ENCODE peak calls at places on chromosomes 1 and 21, in four cellular contexts. One of them, this sample, is unnamed.

GRCh38 chr1:116990612-116991151 is 10.9 kb upstream of the CD101 start:
- DNase-seq in activated CD4-positive, alpha-beta T cell treated with anti-CD3 and anti-CD28 coated beads for 48 hours: no peak
- DNase-seq in hippocampal formation: no peak
- DNase-seq in foreskin keratinocyte: peak; percentile 37
- DNase-seq in this sample: no peak

GRCh38 chr1:9573723-9574122 is 15.0 kb upstream of the TMEM201 start:
- DNase-seq in activated CD4-positive, alpha-beta T cell treated with anti-CD3 and anti-CD28 coated beads for 48 hours: no peak
- DNase-seq in hippocampal formation: no peak
- DNase-seq in foreskin keratinocyte: no peak
- DNase-seq in this sample: no peak

GRCh38 chr21:38965910-38966504 is 160.3 kb downstream of the ETS2 start:
- DNase-seq in activated CD4-positive, alpha-beta T cell treated with anti-CD3 and anti-CD28 coated beads for 48 hours: no peak
- DNase-seq in hippocampal formation: no peak
- DNase-seq in foreskin keratinocyte: peak; percentile 29
- DNase-seq in this sample: no peak

GRCh38 chr1:152440635-152441471 is 26.8 kb upstream of the CRNN start:
- DNase-seq in activated CD4-positive, alpha-beta T cell treated with anti-CD3 and anti-CD28 coated beads for 48 hours: peak; percentile 76
- DNase-seq in hippocampal formation: peak; percentile 38
- DNase-seq in foreskin keratinocyte: peak; percentile 61
- DNase-seq in this sample: peak; percentile 38

GRCh38 chr1:163747261-163747660 is 425.5 kb downstream of the NUF2 start:
- DNase-seq in activated CD4-positive, alpha-beta T cell treated with anti-CD3 and anti-CD28 coated beads for 48 hours: no peak
- DNase-seq in hippocampal formation: no peak
- DNase-seq in foreskin keratinocyte: peak; percentile 62
- DNase-seq in this sample: no peak

GRCh38 chr1:244353572-244354091 is 98.1 kb downstream of the ADSS2 start:
- DNase-seq in activated CD4-positive, alpha-beta T cell treated with anti-CD3 and anti-CD28 coated beads for 48 hours: peak; percentile 22
- DNase-seq in hippocampal formation: no peak
- DNase-seq in foreskin keratinocyte: peak; percentile 88
- DNase-seq in this sample: no peak

GRCh38 chr1:22841754-22842370 is 130.8 kb downstream of the LACTBL1 start:
- DNase-seq in activated CD4-positive, alpha-beta T cell treated with anti-CD3 and anti-CD28 coated beads for 48 hours: no peak
- DNase-seq in hippocampal formation: peak; percentile 36
- DNase-seq in foreskin keratinocyte: no peak
- DNase-seq in this sample: no peak

GRCh38 chr21:16079830-16080229 is 350.0 kb downstream of the USP25 start:
- DNase-seq in activated CD4-positive, alpha-beta T cell treated with anti-CD3 and anti-CD28 coated beads for 48 hours: no peak
- DNase-seq in hippocampal formation: no peak
- DNase-seq in foreskin keratinocyte: peak; percentile 33
- DNase-seq in this sample: no peak

GRCh38 chr1:241640867-241641542 is 836 bp upstream of the CHML start:
- DNase-seq in activated CD4-positive, alpha-beta T cell treated with anti-CD3 and anti-CD28 coated beads for 48 hours: no peak
- DNase-seq in hippocampal formation: no peak
- DNase-seq in foreskin keratinocyte: peak; percentile 24
- DNase-seq in this sample: no peak

GRCh38 chr1:112997781-112998180 is 41.8 kb upstream of the SLC16A1 start:
- DNase-seq in activated CD4-positive, alpha-beta T cell treated with anti-CD3 and anti-CD28 coated beads for 48 hours: no peak
- DNase-seq in hippocampal formation: no peak
- DNase-seq in foreskin keratinocyte: no peak
- DNase-seq in this sample: no peak

GRCh38 chr1:46667782-46668760 is at the start of gene ATPAF1:
- DNase-seq in activated CD4-positive, alpha-beta T cell treated with anti-CD3 and anti-CD28 coated beads for 48 hours: peak; percentile 75
- DNase-seq in hippocampal formation: peak; percentile 75
- DNase-seq in foreskin keratinocyte: peak; percentile 66
- DNase-seq in this sample: peak; percentile 34

GRCh38 chr1:240906477-240906876 is 294.5 kb upstream of the GREM2 start:
- DNase-seq in activated CD4-positive, alpha-beta T cell treated with anti-CD3 and anti-CD28 coated beads for 48 hours: no peak
- DNase-seq in hippocampal formation: no peak
- DNase-seq in foreskin keratinocyte: no peak
- DNase-seq in this sample: no peak

GRCh38 chr1:6635910-6636760 is 11.5 kb downstream of the THAP3 start:
- DNase-seq in activated CD4-positive, alpha-beta T cell treated with anti-CD3 and anti-CD28 coated beads for 48 hours: no peak
- DNase-seq in hippocampal formation: no peak
- DNase-seq in foreskin keratinocyte: no peak
- DNase-seq in this sample: no peak

GRCh38 chr1:236868625-236869467 is 73.8 kb downstream of the MTR start:
- DNase-seq in activated CD4-positive, alpha-beta T cell treated with anti-CD3 and anti-CD28 coated beads for 48 hours: peak; percentile 48
- DNase-seq in hippocampal formation: no peak
- DNase-seq in foreskin keratinocyte: peak; percentile 28
- DNase-seq in this sample: peak; percentile 17

GRCh38 chr1:190665045-190665444 is 187.4 kb upstream of the BRINP3 start:
- DNase-seq in activated CD4-positive, alpha-beta T cell treated with anti-CD3 and anti-CD28 coated beads for 48 hours: no peak
- DNase-seq in hippocampal formation: no peak
- DNase-seq in foreskin keratinocyte: no peak
- DNase-seq in this sample: no peak

GRCh38 chr1:203858055-203858454 is 3.3 kb upstream of the SNRPE start:
- DNase-seq in activated CD4-positive, alpha-beta T cell treated with anti-CD3 and anti-CD28 coated beads for 48 hours: no peak
- DNase-seq in hippocampal formation: no peak
- DNase-seq in foreskin keratinocyte: peak; percentile 82
- DNase-seq in this sample: no peak

GRCh38 chr21:37564924-37565529 is 198.5 kb downstream of the DYRK1A start:
- DNase-seq in activated CD4-positive, alpha-beta T cell treated with anti-CD3 and anti-CD28 coated beads for 48 hours: no peak
- DNase-seq in hippocampal formation: no peak
- DNase-seq in foreskin keratinocyte: no peak
- DNase-seq in this sample: no peak

GRCh38 chr21:43359081-43359822 is 67.7 kb downstream of the SIK1 start:
- DNase-seq in activated CD4-positive, alpha-beta T cell treated with anti-CD3 and anti-CD28 coated beads for 48 hours: no peak
- DNase-seq in hippocampal formation: no peak
- DNase-seq in foreskin keratinocyte: no peak
- DNase-seq in this sample: no peak

GRCh38 chr21:43900078-43900385 is 35.0 kb downstream of the AGPAT3 start:
- DNase-seq in activated CD4-positive, alpha-beta T cell treated with anti-CD3 and anti-CD28 coated beads for 48 hours: no peak
- DNase-seq in hippocampal formation: no peak
- DNase-seq in foreskin keratinocyte: no peak
- DNase-seq in this sample: no peak

GRCh38 chr21:45316871-45317400 is 29.2 kb upstream of the POFUT2 start:
- DNase-seq in activated CD4-positive, alpha-beta T cell treated with anti-CD3 and anti-CD28 coated beads for 48 hours: no peak
- DNase-seq in hippocampal formation: no peak
- DNase-seq in foreskin keratinocyte: no peak
- DNase-seq in this sample: no peak

GRCh38 chr1:27403065-27403726 is 10.8 kb downstream of the GPR3 start:
- DNase-seq in activated CD4-positive, alpha-beta T cell treated with anti-CD3 and anti-CD28 coated beads for 48 hours: peak; percentile 49
- DNase-seq in hippocampal formation: no peak
- DNase-seq in foreskin keratinocyte: no peak
- DNase-seq in this sample: no peak

GRCh38 chr1:239308701-239309333 is 77.6 kb upstream of the CHRM3 start:
- DNase-seq in activated CD4-positive, alpha-beta T cell treated with anti-CD3 and anti-CD28 coated beads for 48 hours: peak; percentile 58
- DNase-seq in hippocampal formation: no peak
- DNase-seq in foreskin keratinocyte: no peak
- DNase-seq in this sample: no peak

GRCh38 chr1:2271841-2272655 is 43.9 kb downstream of the SKI start:
- DNase-seq in activated CD4-positive, alpha-beta T cell treated with anti-CD3 and anti-CD28 coated beads for 48 hours: no peak
- DNase-seq in hippocampal formation: no peak
- DNase-seq in foreskin keratinocyte: no peak
- DNase-seq in this sample: no peak

GRCh38 chr1:89472886-89473285 is 51.7 kb upstream of the LRRC8B start:
- DNase-seq in activated CD4-positive, alpha-beta T cell treated with anti-CD3 and anti-CD28 coated beads for 48 hours: no peak
- DNase-seq in hippocampal formation: no peak
- DNase-seq in foreskin keratinocyte: no peak
- DNase-seq in this sample: no peak

GRCh38 chr1:246147471-246148461 is 359.3 kb downstream of the SMYD3 start:
- DNase-seq in activated CD4-positive, alpha-beta T cell treated with anti-CD3 and anti-CD28 coated beads for 48 hours: no peak
- DNase-seq in hippocampal formation: no peak
- DNase-seq in foreskin keratinocyte: no peak
- DNase-seq in this sample: no peak

GRCh38 chr1:109091196-109092193 is 931 bp downstream of the TMEM167B start:
- DNase-seq in activated CD4-positive, alpha-beta T cell treated with anti-CD3 and anti-CD28 coated beads for 48 hours: peak; percentile 44
- DNase-seq in hippocampal formation: no peak
- DNase-seq in foreskin keratinocyte: peak; percentile 28
- DNase-seq in this sample: no peak

GRCh38 chr1:109979489-109980091 is 5.0 kb upstream of the AHCYL1 start:
- DNase-seq in activated CD4-positive, alpha-beta T cell treated with anti-CD3 and anti-CD28 coated beads for 48 hours: no peak
- DNase-seq in hippocampal formation: no peak
- DNase-seq in foreskin keratinocyte: no peak
- DNase-seq in this sample: no peak

GRCh38 chr1:223076382-223076781 is 66.7 kb downstream of the TLR5 start:
- DNase-seq in activated CD4-positive, alpha-beta T cell treated with anti-CD3 and anti-CD28 coated beads for 48 hours: no peak
- DNase-seq in hippocampal formation: no peak
- DNase-seq in foreskin keratinocyte: no peak
- DNase-seq in this sample: no peak

GRCh38 chr1:187396226-187396625 is 567.5 kb downstream of the PLA2G4A start:
- DNase-seq in activated CD4-positive, alpha-beta T cell treated with anti-CD3 and anti-CD28 coated beads for 48 hours: no peak
- DNase-seq in hippocampal formation: no peak
- DNase-seq in foreskin keratinocyte: no peak
- DNase-seq in this sample: no peak

GRCh38 chr1:202286622-202287097 is 55.1 kb downstream of the UBE2T start:
- DNase-seq in activated CD4-positive, alpha-beta T cell treated with anti-CD3 and anti-CD28 coated beads for 48 hours: no peak
- DNase-seq in hippocampal formation: no peak
- DNase-seq in foreskin keratinocyte: no peak
- DNase-seq in this sample: no peak

GRCh38 chr1:114274621-114275317 is 121.1 kb upstream of the SYT6 start:
- DNase-seq in activated CD4-positive, alpha-beta T cell treated with anti-CD3 and anti-CD28 coated beads for 48 hours: no peak
- DNase-seq in hippocampal formation: peak; percentile 9
- DNase-seq in foreskin keratinocyte: no peak
- DNase-seq in this sample: no peak

GRCh38 chr1:108199231-108199657 is 899 bp downstream of the SLC25A24 start:
- DNase-seq in activated CD4-positive, alpha-beta T cell treated with anti-CD3 and anti-CD28 coated beads for 48 hours: no peak
- DNase-seq in hippocampal formation: no peak
- DNase-seq in foreskin keratinocyte: peak; percentile 47
- DNase-seq in this sample: no peak

GRCh38 chr1:30678209-30678608 is 45.2 kb downstream of the MATN1 start:
- DNase-seq in activated CD4-positive, alpha-beta T cell treated with anti-CD3 and anti-CD28 coated beads for 48 hours: no peak
- DNase-seq in hippocampal formation: no peak
- DNase-seq in foreskin keratinocyte: no peak
- DNase-seq in this sample: no peak

GRCh38 chr1:214966366-214966765 is 116.2 kb upstream of the KCNK2 start:
- DNase-seq in activated CD4-positive, alpha-beta T cell treated with anti-CD3 and anti-CD28 coated beads for 48 hours: no peak
- DNase-seq in hippocampal formation: peak; percentile 19
- DNase-seq in foreskin keratinocyte: no peak
- DNase-seq in this sample: no peak

GRCh38 chr1:94739521-94740061 is 80.6 kb upstream of the SLC44A3 start:
- DNase-seq in activated CD4-positive, alpha-beta T cell treated with anti-CD3 and anti-CD28 coated beads for 48 hours: no peak
- DNase-seq in hippocampal formation: no peak
- DNase-seq in foreskin keratinocyte: peak; percentile 71
- DNase-seq in this sample: no peak

GRCh38 chr21:42315296-42315891 is at the start of gene TFF3:
- DNase-seq in activated CD4-positive, alpha-beta T cell treated with anti-CD3 and anti-CD28 coated beads for 48 hours: no peak
- DNase-seq in hippocampal formation: no peak
- DNase-seq in foreskin keratinocyte: no peak
- DNase-seq in this sample: no peak

GRCh38 chr1:1063945-1064831 is 9.9 kb downstream of the RNF223 start:
- DNase-seq in activated CD4-positive, alpha-beta T cell treated with anti-CD3 and anti-CD28 coated beads for 48 hours: peak; percentile 89
- DNase-seq in hippocampal formation: no peak
- DNase-seq in foreskin keratinocyte: peak; percentile 74
- DNase-seq in this sample: peak; percentile 79